ENCODE peak calls at places on chromosomes 16 and 17, in five cellular contexts. One of them, this sample, is unnamed.

GRCh38 chr16:66273644-66274334 is 92.7 kb upstream of the CDH5 start:
- DNase-seq in transverse colon: no peak
- DNase-seq in BE2C: no peak
- DNase-seq in pancreas: no peak
- DNase-seq in natural killer cell: no peak
- DNase-seq in this sample: peak

GRCh38 chr17:42171831-42172230 is 9.1 kb downstream of the KCNH4 start:
- DNase-seq in transverse colon: no peak
- DNase-seq in BE2C: no peak
- DNase-seq in pancreas: no peak
- DNase-seq in natural killer cell: no peak
- DNase-seq in this sample: no peak

GRCh38 chr17:69414408-69415274 is at the start of gene MAP2K6:
- DNase-seq in transverse colon: peak
- DNase-seq in BE2C: peak
- DNase-seq in pancreas: peak
- DNase-seq in natural killer cell: peak
- DNase-seq in this sample: peak

GRCh38 chr17:76382803-76383644 is 1.4 kb upstream of the SPHK1 start:
- DNase-seq in transverse colon: peak
- DNase-seq in BE2C: peak
- DNase-seq in pancreas: peak
- DNase-seq in natural killer cell: no peak
- DNase-seq in this sample: peak

GRCh38 chr16:89711601-89712475 is 8.9 kb downstream of the VPS9D1 start:
- DNase-seq in transverse colon: peak
- DNase-seq in BE2C: peak
- DNase-seq in pancreas: peak
- DNase-seq in natural killer cell: peak
- DNase-seq in this sample: no peak

GRCh38 chr17:81964081-81964849 is 3.3 kb upstream of the NOTUM start:
- DNase-seq in transverse colon: no peak
- DNase-seq in BE2C: no peak
- DNase-seq in pancreas: no peak
- DNase-seq in natural killer cell: no peak
- DNase-seq in this sample: no peak

GRCh38 chr16:19748389-19749110 is 30.5 kb downstream of the IQCK start:
- DNase-seq in transverse colon: no peak
- DNase-seq in BE2C: peak
- DNase-seq in pancreas: no peak
- DNase-seq in natural killer cell: no peak
- DNase-seq in this sample: no peak

GRCh38 chr16:46731691-46732555 is 16.2 kb downstream of the MYLK3 start:
- DNase-seq in transverse colon: no peak
- DNase-seq in BE2C: peak
- DNase-seq in pancreas: no peak
- DNase-seq in natural killer cell: no peak
- DNase-seq in this sample: no peak

GRCh38 chr17:17433260-17433659 is 43.5 kb upstream of the MED9 start:
- DNase-seq in transverse colon: no peak
- DNase-seq in BE2C: no peak
- DNase-seq in pancreas: no peak
- DNase-seq in natural killer cell: no peak
- DNase-seq in this sample: no peak

GRCh38 chr16:69927056-69927757 is 23.9 kb upstream of the CLEC18A start:
- DNase-seq in transverse colon: no peak
- DNase-seq in BE2C: no peak
- DNase-seq in pancreas: no peak
- DNase-seq in natural killer cell: no peak
- DNase-seq in this sample: no peak

GRCh38 chr16:89506791-89507191 is 1.4 kb upstream of the SPG7 start:
- DNase-seq in transverse colon: no peak
- DNase-seq in BE2C: no peak
- DNase-seq in pancreas: no peak
- DNase-seq in natural killer cell: peak
- DNase-seq in this sample: no peak

GRCh38 chr17:28899212-28899815 is 1.8 kb upstream of the FLOT2 start:
- DNase-seq in transverse colon: no peak
- DNase-seq in BE2C: no peak
- DNase-seq in pancreas: no peak
- DNase-seq in natural killer cell: no peak
- DNase-seq in this sample: no peak

GRCh38 chr17:3692346-3692745 is 3.6 kb downstream of the P2RX5 start:
- DNase-seq in transverse colon: no peak
- DNase-seq in BE2C: no peak
- DNase-seq in pancreas: no peak
- DNase-seq in natural killer cell: no peak
- DNase-seq in this sample: no peak

GRCh38 chr17:3690094-3690715 is 5.8 kb downstream of the P2RX5 start:
- DNase-seq in transverse colon: no peak
- DNase-seq in BE2C: no peak
- DNase-seq in pancreas: no peak
- DNase-seq in natural killer cell: no peak
- DNase-seq in this sample: no peak

GRCh38 chr17:3689262-3690093 is 6.5 kb downstream of the P2RX5 start:
- DNase-seq in transverse colon: no peak
- DNase-seq in BE2C: no peak
- DNase-seq in pancreas: no peak
- DNase-seq in natural killer cell: no peak
- DNase-seq in this sample: no peak

GRCh38 chr17:3693099-3693498 is 2.9 kb downstream of the P2RX5 start:
- DNase-seq in transverse colon: no peak
- DNase-seq in BE2C: no peak
- DNase-seq in pancreas: no peak
- DNase-seq in natural killer cell: no peak
- DNase-seq in this sample: no peak

DNA sequence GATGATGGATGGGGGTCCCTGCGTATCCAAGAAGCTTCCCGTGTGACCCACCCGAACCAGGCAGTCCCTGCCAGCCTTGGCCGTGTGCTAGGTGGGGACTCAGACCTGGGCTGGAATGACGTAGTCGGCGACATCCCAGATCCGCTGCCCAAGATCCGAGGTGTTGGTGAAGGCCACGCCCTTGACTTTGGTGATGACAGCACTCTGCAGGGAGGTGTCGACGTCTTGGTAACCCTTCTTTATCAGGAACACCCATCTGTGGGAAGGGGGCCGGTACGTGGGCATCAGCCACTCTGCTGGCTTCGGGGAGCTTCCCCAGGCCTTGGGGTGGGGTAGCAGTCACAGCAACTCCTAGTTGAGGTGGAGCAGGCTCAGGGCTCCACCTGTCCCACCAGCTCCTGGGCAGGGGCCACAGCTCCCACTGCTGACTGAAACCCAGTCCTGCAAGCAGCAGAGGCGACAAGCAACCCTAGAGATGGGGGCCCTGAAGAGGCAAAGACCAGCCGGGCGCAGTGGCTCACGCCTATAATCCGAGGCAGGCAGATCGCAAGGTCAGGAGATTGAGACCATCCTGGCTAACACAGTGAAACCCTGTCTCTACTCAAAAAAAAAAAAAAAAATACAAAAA is 4.3 kb downstream of the P2RX5 start:
- DNase-seq in transverse colon: no peak
- DNase-seq in BE2C: no peak
- DNase-seq in pancreas: no peak
- DNase-seq in natural killer cell: no peak
- DNase-seq in this sample: no peak
- TF ChIP-seq CTCF in transverse colon: no peak
- TF ChIP-seq CTCF in BE2C: no peak
- TF ChIP-seq CTCF in pancreas: no peak
- TF ChIP-seq CTCF in natural killer cell: no peak
- TF ChIP-seq CTCF in this sample: no peak

DNA sequence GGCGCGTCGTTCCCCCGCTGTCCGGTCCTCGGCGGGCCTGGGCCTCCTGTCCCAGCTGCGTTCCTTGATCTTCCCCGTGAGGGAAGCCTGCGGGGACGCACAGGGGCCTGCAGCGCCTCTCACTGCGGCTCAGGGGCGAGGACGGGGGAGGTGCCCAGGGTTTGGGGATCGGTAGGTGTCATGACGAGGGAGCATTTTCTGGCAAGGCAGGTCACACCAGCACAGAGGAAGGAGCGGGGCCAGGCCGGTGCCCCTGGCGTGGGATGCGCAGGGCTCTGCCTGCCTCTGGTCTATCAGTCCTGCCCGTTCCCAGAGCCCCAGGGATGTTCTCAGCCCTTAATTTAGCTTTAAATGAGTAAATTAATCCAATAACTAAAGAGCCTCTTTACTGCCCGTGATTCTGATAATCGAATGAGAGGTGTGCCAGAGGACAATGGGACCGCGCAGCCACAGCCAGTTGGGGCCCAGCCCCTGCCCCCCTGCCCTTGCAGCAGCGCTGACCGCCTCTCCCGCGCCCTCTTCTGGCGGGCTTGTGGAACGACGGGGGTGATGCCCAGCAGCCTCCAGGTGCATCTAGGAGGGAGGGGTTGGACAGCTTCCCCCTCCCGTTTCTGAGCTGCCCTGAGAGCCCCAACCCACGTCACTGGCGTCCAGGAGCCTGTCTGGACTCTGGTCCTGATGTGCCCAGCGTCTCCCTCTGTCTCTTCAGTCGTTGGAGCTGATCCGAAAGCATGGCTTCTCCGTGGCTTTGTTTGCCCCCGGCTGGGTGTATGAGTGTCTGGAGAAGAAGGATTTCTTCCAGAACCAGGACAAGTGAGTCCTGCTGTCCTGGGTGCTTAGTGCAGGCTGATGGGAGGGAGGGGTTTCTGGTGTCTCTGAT is 7.9 kb downstream of the ENGASE start:
- DNase-seq in transverse colon: peak
- DNase-seq in BE2C: peak
- DNase-seq in pancreas: peak
- DNase-seq in natural killer cell: peak
- DNase-seq in this sample: peak
- TF ChIP-seq CTCF in transverse colon: peak
- TF ChIP-seq CTCF in BE2C: peak
- TF ChIP-seq CTCF in pancreas: peak
- TF ChIP-seq CTCF in natural killer cell: peak
- TF ChIP-seq CTCF in this sample: peak

DNA sequence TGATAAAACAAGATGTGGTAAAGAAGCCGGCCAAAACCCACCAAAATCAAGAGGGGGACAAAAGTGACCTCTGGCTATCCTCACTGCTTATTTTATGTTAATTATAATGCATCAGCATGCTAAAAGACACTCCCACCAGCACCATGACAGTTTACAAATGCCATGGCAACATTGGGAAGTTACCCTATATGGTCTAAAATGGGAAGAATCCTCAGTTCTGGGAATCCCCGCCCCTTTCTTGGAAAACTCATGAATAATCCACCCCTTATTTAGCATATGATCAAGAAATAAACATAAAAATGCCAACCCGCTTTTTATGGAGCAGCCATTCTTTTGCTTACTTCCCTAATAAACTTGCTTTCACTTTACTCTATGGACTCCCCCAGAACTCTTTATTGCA is 25.6 kb downstream of the CMTR2 start:
- DNase-seq in transverse colon: no peak
- DNase-seq in BE2C: no peak
- DNase-seq in pancreas: no peak
- DNase-seq in natural killer cell: no peak
- DNase-seq in this sample: no peak
- TF ChIP-seq CTCF in transverse colon: no peak
- TF ChIP-seq CTCF in BE2C: no peak
- TF ChIP-seq CTCF in pancreas: no peak
- TF ChIP-seq CTCF in natural killer cell: no peak
- TF ChIP-seq CTCF in this sample: no peak

DNA sequence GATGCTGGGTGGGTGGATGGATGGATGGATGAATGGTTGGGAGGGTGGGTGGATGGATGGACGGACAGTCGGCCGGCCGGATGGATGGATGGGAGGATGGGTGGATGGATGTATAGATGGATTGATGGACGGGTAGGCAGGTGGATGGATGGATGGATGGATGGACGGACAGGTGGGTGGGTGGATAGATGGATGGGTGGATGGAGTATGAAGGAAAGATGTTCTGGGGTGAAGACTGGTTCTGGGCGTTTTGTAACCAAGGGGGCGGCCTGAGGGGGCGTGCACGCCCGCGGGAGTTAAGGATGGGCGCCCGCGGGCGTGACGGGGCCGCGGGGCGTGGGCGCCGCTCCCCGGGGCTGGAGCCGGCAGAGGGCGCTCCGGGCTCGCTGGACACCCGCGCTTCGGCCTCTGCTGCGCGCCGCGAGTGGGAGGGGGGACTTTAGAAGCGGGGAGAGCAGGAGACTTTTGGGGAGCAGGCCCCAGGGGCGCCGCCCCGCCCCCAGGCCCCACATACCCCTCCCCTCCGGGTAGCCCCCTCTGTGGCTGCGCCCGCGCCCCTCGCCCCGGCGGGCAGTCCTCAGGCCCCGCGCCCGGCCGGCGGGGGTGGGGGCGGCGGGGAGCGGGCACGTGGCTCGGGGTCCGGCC is at the start of gene NECAB2:
- DNase-seq in transverse colon: no peak
- DNase-seq in BE2C: peak
- DNase-seq in pancreas: peak
- DNase-seq in natural killer cell: no peak
- DNase-seq in this sample: peak
- TF ChIP-seq CTCF in transverse colon: no peak
- TF ChIP-seq CTCF in BE2C: peak
- TF ChIP-seq CTCF in pancreas: peak
- TF ChIP-seq CTCF in natural killer cell: no peak
- TF ChIP-seq CTCF in this sample: peak